ENCODE peak calls at places on chromosomes 16 and 17, in seven cellular contexts. One of them, this sample, is unnamed.

GRCh38 chr16:75924397-75924796 is 198.1 kb upstream of the CPHXL start:
- DNase-seq in dorsolateral prefrontal cortex: no peak
- DNase-seq in effector CD8-positive, alpha-beta T cell: no peak
- DNase-seq in lower lobe of right lung: no peak
- DNase-seq in EL: no peak
- DNase-seq in retinal pigment epithelial cell: no peak
- DNase-seq in heart left ventricle: no peak
- DNase-seq in this sample: no peak

GRCh38 chr17:33725675-33726271 is 432.7 kb upstream of the ASIC2 start:
- DNase-seq in effector CD8-positive, alpha-beta T cell: no peak
- DNase-seq in EL: peak
- DNase-seq in retinal pigment epithelial cell: no peak
- DNase-seq in dorsolateral prefrontal cortex: no peak
- DNase-seq in lower lobe of right lung: peak
- DNase-seq in heart left ventricle: no peak
- DNase-seq in this sample: peak

GRCh38 chr17:7207120-7208001 is 12.3 kb downstream of the DLG4 start:
- DNase-seq in retinal pigment epithelial cell: no peak
- DNase-seq in effector CD8-positive, alpha-beta T cell: no peak
- DNase-seq in heart left ventricle: no peak
- DNase-seq in dorsolateral prefrontal cortex: no peak
- DNase-seq in EL: no peak
- DNase-seq in lower lobe of right lung: no peak
- DNase-seq in this sample: no peak

GRCh38 chr16:3637371-3637923 is 17.0 kb upstream of the DNASE1 start:
- DNase-seq in effector CD8-positive, alpha-beta T cell: no peak
- DNase-seq in lower lobe of right lung: no peak
- DNase-seq in EL: peak
- DNase-seq in heart left ventricle: no peak
- DNase-seq in dorsolateral prefrontal cortex: no peak
- DNase-seq in retinal pigment epithelial cell: no peak
- DNase-seq in this sample: no peak

GRCh38 chr16:85616608-85617311 is 3.6 kb downstream of the GSE1 start:
- DNase-seq in lower lobe of right lung: peak
- DNase-seq in effector CD8-positive, alpha-beta T cell: no peak
- DNase-seq in heart left ventricle: peak
- DNase-seq in retinal pigment epithelial cell: no peak
- DNase-seq in EL: no peak
- DNase-seq in dorsolateral prefrontal cortex: no peak
- DNase-seq in this sample: peak

GRCh38 chr16:60744198-60744597 is 1292.0 kb downstream of the CDH8 start:
- DNase-seq in heart left ventricle: no peak
- DNase-seq in lower lobe of right lung: no peak
- DNase-seq in EL: no peak
- DNase-seq in retinal pigment epithelial cell: no peak
- DNase-seq in dorsolateral prefrontal cortex: no peak
- DNase-seq in effector CD8-positive, alpha-beta T cell: no peak
- DNase-seq in this sample: no peak

GRCh38 chr17:3762922-3763776 is 37.8 kb downstream of the ITGAE start:
- DNase-seq in retinal pigment epithelial cell: no peak
- DNase-seq in heart left ventricle: no peak
- DNase-seq in effector CD8-positive, alpha-beta T cell: no peak
- DNase-seq in lower lobe of right lung: no peak
- DNase-seq in EL: no peak
- DNase-seq in dorsolateral prefrontal cortex: no peak
- DNase-seq in this sample: no peak

GRCh38 chr17:19372439-19372838 is 5.9 kb upstream of the MAPK7 start:
- DNase-seq in heart left ventricle: no peak
- DNase-seq in effector CD8-positive, alpha-beta T cell: no peak
- DNase-seq in lower lobe of right lung: no peak
- DNase-seq in dorsolateral prefrontal cortex: no peak
- DNase-seq in EL: no peak
- DNase-seq in retinal pigment epithelial cell: no peak
- DNase-seq in this sample: no peak

GRCh38 chr16:26177438-26177837 is 485.7 kb downstream of the HS3ST4 start:
- DNase-seq in effector CD8-positive, alpha-beta T cell: no peak
- DNase-seq in lower lobe of right lung: no peak
- DNase-seq in heart left ventricle: no peak
- DNase-seq in retinal pigment epithelial cell: no peak
- DNase-seq in EL: no peak
- DNase-seq in dorsolateral prefrontal cortex: no peak
- DNase-seq in this sample: no peak

GRCh38 chr17:2173005-2173404 is 118.1 kb downstream of the HIC1 start:
- DNase-seq in lower lobe of right lung: no peak
- DNase-seq in EL: peak
- DNase-seq in heart left ventricle: no peak
- DNase-seq in dorsolateral prefrontal cortex: no peak
- DNase-seq in effector CD8-positive, alpha-beta T cell: no peak
- DNase-seq in retinal pigment epithelial cell: no peak
- DNase-seq in this sample: peak

GRCh38 chr17:48500435-48501426 is 30.1 kb downstream of the HOXB1 start:
- DNase-seq in dorsolateral prefrontal cortex: no peak
- DNase-seq in heart left ventricle: no peak
- DNase-seq in EL: no peak
- DNase-seq in lower lobe of right lung: no peak
- DNase-seq in retinal pigment epithelial cell: no peak
- DNase-seq in effector CD8-positive, alpha-beta T cell: no peak
- DNase-seq in this sample: no peak

GRCh38 chr17:83135692-83136091 is 56.3 kb downstream of the METRNL start:
- DNase-seq in heart left ventricle: peak
- DNase-seq in effector CD8-positive, alpha-beta T cell: no peak
- DNase-seq in lower lobe of right lung: peak
- DNase-seq in EL: no peak
- DNase-seq in dorsolateral prefrontal cortex: no peak
- DNase-seq in retinal pigment epithelial cell: no peak
- DNase-seq in this sample: no peak

This sample was measured in heart right ventricle.